ENCODE peak calls at places on chromosomes 4 and X, in six cellular contexts. One of them, this sample, is unnamed.

GRCh38 chrX:139172731-139173130 is 357.8 kb upstream of the F9 start:
- DNase-seq in activated CD8-positive, alpha-beta T cell treated with anti-CD3 and anti-CD28 coated beads for 36 hours: no peak
- DNase-seq in Calu3: no peak
- DNase-seq in left ventricle myocardium inferior: no peak
- DNase-seq in AG09319: no peak
- DNase-seq in GM12864: no peak
- DNase-seq in this sample: no peak

GRCh38 chrX:69493193-69493592 is 10.9 kb upstream of the NALF2 start:
- DNase-seq in left ventricle myocardium inferior: no peak
- DNase-seq in activated CD8-positive, alpha-beta T cell treated with anti-CD3 and anti-CD28 coated beads for 36 hours: peak
- DNase-seq in GM12864: no peak
- DNase-seq in Calu3: peak
- DNase-seq in AG09319: no peak
- DNase-seq in this sample: no peak

GRCh38 chr4:93791570-93792195 is 36.9 kb upstream of the ATOH1 start:
- DNase-seq in activated CD8-positive, alpha-beta T cell treated with anti-CD3 and anti-CD28 coated beads for 36 hours: peak
- DNase-seq in left ventricle myocardium inferior: no peak
- DNase-seq in AG09319: peak
- DNase-seq in Calu3: peak
- DNase-seq in GM12864: peak
- DNase-seq in this sample: peak

GRCh38 chr4:174154455-174154854 is 129.0 kb downstream of the FBXO8 start:
- DNase-seq in Calu3: peak
- DNase-seq in AG09319: peak
- DNase-seq in activated CD8-positive, alpha-beta T cell treated with anti-CD3 and anti-CD28 coated beads for 36 hours: no peak
- DNase-seq in left ventricle myocardium inferior: no peak
- DNase-seq in GM12864: no peak
- DNase-seq in this sample: no peak

GRCh38 chr4:21476753-21477152 is 471.8 kb downstream of the KCNIP4 start:
- DNase-seq in Calu3: peak
- DNase-seq in AG09319: no peak
- DNase-seq in GM12864: no peak
- DNase-seq in left ventricle myocardium inferior: no peak
- DNase-seq in activated CD8-positive, alpha-beta T cell treated with anti-CD3 and anti-CD28 coated beads for 36 hours: no peak
- DNase-seq in this sample: no peak

GRCh38 chr4:125796138-125796537 is 481.4 kb downstream of the FAT4 start:
- DNase-seq in AG09319: no peak
- DNase-seq in Calu3: no peak
- DNase-seq in activated CD8-positive, alpha-beta T cell treated with anti-CD3 and anti-CD28 coated beads for 36 hours: no peak
- DNase-seq in left ventricle myocardium inferior: no peak
- DNase-seq in GM12864: no peak
- DNase-seq in this sample: no peak

GRCh38 chr4:72899621-72900020 is 169.9 kb downstream of the COX18 start:
- DNase-seq in Calu3: no peak
- DNase-seq in left ventricle myocardium inferior: no peak
- DNase-seq in AG09319: no peak
- DNase-seq in GM12864: no peak
- DNase-seq in activated CD8-positive, alpha-beta T cell treated with anti-CD3 and anti-CD28 coated beads for 36 hours: no peak
- DNase-seq in this sample: no peak

GRCh38 chr4:164204434-164204833 is 549.5 kb upstream of the SMIM31 start:
- DNase-seq in left ventricle myocardium inferior: no peak
- DNase-seq in activated CD8-positive, alpha-beta T cell treated with anti-CD3 and anti-CD28 coated beads for 36 hours: no peak
- DNase-seq in GM12864: no peak
- DNase-seq in Calu3: peak
- DNase-seq in AG09319: no peak
- DNase-seq in this sample: no peak

GRCh38 chr4:128649575-128650205 is 159.8 kb upstream of the JADE1 start:
- DNase-seq in activated CD8-positive, alpha-beta T cell treated with anti-CD3 and anti-CD28 coated beads for 36 hours: no peak
- DNase-seq in Calu3: no peak
- DNase-seq in GM12864: no peak
- DNase-seq in AG09319: no peak
- DNase-seq in left ventricle myocardium inferior: no peak
- DNase-seq in this sample: no peak

GRCh38 chr4:176273741-176274140 is 4.7 kb upstream of the ASB5 start:
- DNase-seq in left ventricle myocardium inferior: no peak
- DNase-seq in Calu3: no peak
- DNase-seq in AG09319: no peak
- DNase-seq in GM12864: no peak
- DNase-seq in activated CD8-positive, alpha-beta T cell treated with anti-CD3 and anti-CD28 coated beads for 36 hours: no peak
- DNase-seq in this sample: no peak

GRCh38 chr4:176276710-176277109 is 7.7 kb upstream of the ASB5 start:
- DNase-seq in GM12864: no peak
- DNase-seq in activated CD8-positive, alpha-beta T cell treated with anti-CD3 and anti-CD28 coated beads for 36 hours: no peak
- DNase-seq in AG09319: no peak
- DNase-seq in Calu3: no peak
- DNase-seq in left ventricle myocardium inferior: no peak
- DNase-seq in this sample: no peak

GRCh38 chr4:176274441-176274840 is 5.4 kb upstream of the ASB5 start:
- DNase-seq in AG09319: no peak
- DNase-seq in Calu3: no peak
- DNase-seq in activated CD8-positive, alpha-beta T cell treated with anti-CD3 and anti-CD28 coated beads for 36 hours: no peak
- DNase-seq in GM12864: no peak
- DNase-seq in left ventricle myocardium inferior: no peak
- DNase-seq in this sample: no peak

GRCh38 chr4:176272799-176273198 is 3.8 kb upstream of the ASB5 start:
- DNase-seq in AG09319: no peak
- DNase-seq in left ventricle myocardium inferior: no peak
- DNase-seq in Calu3: no peak
- DNase-seq in GM12864: no peak
- DNase-seq in activated CD8-positive, alpha-beta T cell treated with anti-CD3 and anti-CD28 coated beads for 36 hours: no peak
- DNase-seq in this sample: no peak

GRCh38 chr4:176277162-176277904 is 8.3 kb upstream of the ASB5 start:
- DNase-seq in activated CD8-positive, alpha-beta T cell treated with anti-CD3 and anti-CD28 coated beads for 36 hours: peak
- DNase-seq in AG09319: no peak
- DNase-seq in Calu3: peak
- DNase-seq in left ventricle myocardium inferior: peak
- DNase-seq in GM12864: no peak
- DNase-seq in this sample: peak
- TF ChIP-seq CTCF in activated CD8-positive, alpha-beta T cell treated with anti-CD3 and anti-CD28 coated beads for 36 hours: no peak
- TF ChIP-seq CTCF in AG09319: peak
- TF ChIP-seq CTCF in Calu3: no peak
- TF ChIP-seq CTCF in left ventricle myocardium inferior: peak
- TF ChIP-seq CTCF in GM12864: peak
- TF ChIP-seq CTCF in this sample: peak

GRCh38 chr4:1596393-1596792 is 87.7 kb downstream of the FAM53A start:
- DNase-seq in AG09319: no peak
- DNase-seq in Calu3: no peak
- DNase-seq in GM12864: no peak
- DNase-seq in activated CD8-positive, alpha-beta T cell treated with anti-CD3 and anti-CD28 coated beads for 36 hours: no peak
- DNase-seq in left ventricle myocardium inferior: no peak
- DNase-seq in this sample: no peak
- TF ChIP-seq CTCF in AG09319: no peak
- TF ChIP-seq CTCF in Calu3: no peak
- TF ChIP-seq CTCF in GM12864: no peak
- TF ChIP-seq CTCF in activated CD8-positive, alpha-beta T cell treated with anti-CD3 and anti-CD28 coated beads for 36 hours: peak
- TF ChIP-seq CTCF in left ventricle myocardium inferior: no peak
- TF ChIP-seq CTCF in this sample: no peak

DNA sequence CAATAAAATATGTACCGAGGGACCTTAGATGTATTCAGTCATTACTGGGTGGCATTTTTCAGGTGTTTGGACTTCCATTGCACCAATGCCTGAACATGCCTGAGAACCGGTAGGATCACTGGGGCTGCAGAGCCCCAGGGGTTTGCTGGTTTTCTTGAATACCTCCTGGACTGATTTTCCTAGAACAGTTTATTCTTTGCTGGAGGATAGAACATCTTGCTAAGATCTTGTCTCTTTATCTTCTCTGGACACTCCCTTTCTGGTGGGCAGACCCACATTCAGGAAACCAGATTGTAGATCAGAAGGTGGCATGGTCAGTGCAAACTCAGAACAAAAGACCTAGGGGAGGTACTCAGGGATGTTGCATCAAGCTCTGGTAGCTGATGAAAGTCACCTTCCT is 84.7 kb downstream of the CLDN34 start:
- DNase-seq in AG09319: no peak
- DNase-seq in Calu3: no peak
- DNase-seq in activated CD8-positive, alpha-beta T cell treated with anti-CD3 and anti-CD28 coated beads for 36 hours: no peak
- DNase-seq in left ventricle myocardium inferior: no peak
- DNase-seq in GM12864: no peak
- DNase-seq in this sample: no peak
- TF ChIP-seq CTCF in AG09319: no peak
- TF ChIP-seq CTCF in Calu3: no peak
- TF ChIP-seq CTCF in activated CD8-positive, alpha-beta T cell treated with anti-CD3 and anti-CD28 coated beads for 36 hours: no peak
- TF ChIP-seq CTCF in left ventricle myocardium inferior: no peak
- TF ChIP-seq CTCF in GM12864: no peak
- TF ChIP-seq CTCF in this sample: no peak

GRCh38 chrX:32893751-32894150 is 317.6 kb downstream of the DMD start:
- DNase-seq in AG09319: no peak
- DNase-seq in left ventricle myocardium inferior: no peak
- DNase-seq in GM12864: no peak
- DNase-seq in Calu3: no peak
- DNase-seq in activated CD8-positive, alpha-beta T cell treated with anti-CD3 and anti-CD28 coated beads for 36 hours: no peak
- DNase-seq in this sample: no peak
- TF ChIP-seq CTCF in AG09319: no peak
- TF ChIP-seq CTCF in left ventricle myocardium inferior: no peak
- TF ChIP-seq CTCF in GM12864: no peak
- TF ChIP-seq CTCF in Calu3: no peak
- TF ChIP-seq CTCF in activated CD8-positive, alpha-beta T cell treated with anti-CD3 and anti-CD28 coated beads for 36 hours: no peak
- TF ChIP-seq CTCF in this sample: no peak

DNA sequence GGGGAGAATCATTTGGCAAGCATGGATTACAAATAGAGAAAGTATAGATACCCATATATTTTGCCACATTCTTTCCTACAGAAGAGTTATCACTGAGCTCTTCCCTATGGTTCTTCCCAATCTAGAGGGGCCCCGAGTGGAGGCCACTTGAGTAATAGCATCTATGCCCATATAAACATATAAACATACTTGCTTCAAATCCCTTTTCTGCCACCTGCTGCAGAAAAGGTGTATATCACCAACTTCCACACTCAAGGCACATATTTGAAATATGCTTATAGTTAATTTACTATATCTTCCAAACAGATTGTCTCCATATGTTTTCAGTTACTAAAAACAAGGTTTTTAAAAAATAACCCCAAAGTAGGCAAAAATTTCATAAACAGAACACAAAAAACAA is 642.8 kb upstream of the DIPK2B start:
- DNase-seq in activated CD8-positive, alpha-beta T cell treated with anti-CD3 and anti-CD28 coated beads for 36 hours: no peak
- DNase-seq in AG09319: no peak
- DNase-seq in GM12864: no peak
- DNase-seq in left ventricle myocardium inferior: no peak
- DNase-seq in Calu3: no peak
- DNase-seq in this sample: no peak
- TF ChIP-seq CTCF in activated CD8-positive, alpha-beta T cell treated with anti-CD3 and anti-CD28 coated beads for 36 hours: peak
- TF ChIP-seq CTCF in AG09319: no peak
- TF ChIP-seq CTCF in GM12864: peak
- TF ChIP-seq CTCF in left ventricle myocardium inferior: peak
- TF ChIP-seq CTCF in Calu3: no peak
- TF ChIP-seq CTCF in this sample: no peak

DNA sequence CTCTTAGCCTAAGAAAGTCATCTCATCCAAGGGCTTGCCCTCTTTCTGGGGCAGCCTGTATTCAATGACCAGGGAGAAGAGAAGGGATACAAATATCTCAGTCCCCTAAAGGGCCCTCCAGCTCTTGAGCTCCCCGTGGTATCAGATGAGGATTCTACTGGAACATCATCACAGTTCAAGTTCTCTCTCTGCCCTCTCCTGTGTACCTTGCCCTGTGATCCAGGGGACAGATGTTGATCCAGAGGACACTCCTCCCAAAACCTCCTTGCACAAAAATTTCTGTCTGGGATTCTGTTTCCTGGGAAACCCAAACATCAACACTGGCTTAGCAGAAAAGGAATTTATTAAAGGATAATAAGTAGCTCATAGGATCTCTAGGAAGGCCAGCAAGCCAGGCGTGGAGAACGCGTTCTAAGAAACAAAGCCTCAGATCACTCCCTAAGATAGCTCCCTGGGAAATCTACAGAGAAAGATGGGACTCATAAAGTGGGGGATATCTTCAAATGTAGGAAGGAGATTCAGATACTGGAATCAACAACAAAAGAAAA is 296.3 kb upstream of the KLF3 start:
- DNase-seq in activated CD8-positive, alpha-beta T cell treated with anti-CD3 and anti-CD28 coated beads for 36 hours: no peak
- DNase-seq in AG09319: no peak
- DNase-seq in Calu3: no peak
- DNase-seq in left ventricle myocardium inferior: no peak
- DNase-seq in GM12864: no peak
- DNase-seq in this sample: no peak
- TF ChIP-seq CTCF in activated CD8-positive, alpha-beta T cell treated with anti-CD3 and anti-CD28 coated beads for 36 hours: no peak
- TF ChIP-seq CTCF in AG09319: no peak
- TF ChIP-seq CTCF in Calu3: no peak
- TF ChIP-seq CTCF in left ventricle myocardium inferior: no peak
- TF ChIP-seq CTCF in GM12864: no peak
- TF ChIP-seq CTCF in this sample: no peak

DNA sequence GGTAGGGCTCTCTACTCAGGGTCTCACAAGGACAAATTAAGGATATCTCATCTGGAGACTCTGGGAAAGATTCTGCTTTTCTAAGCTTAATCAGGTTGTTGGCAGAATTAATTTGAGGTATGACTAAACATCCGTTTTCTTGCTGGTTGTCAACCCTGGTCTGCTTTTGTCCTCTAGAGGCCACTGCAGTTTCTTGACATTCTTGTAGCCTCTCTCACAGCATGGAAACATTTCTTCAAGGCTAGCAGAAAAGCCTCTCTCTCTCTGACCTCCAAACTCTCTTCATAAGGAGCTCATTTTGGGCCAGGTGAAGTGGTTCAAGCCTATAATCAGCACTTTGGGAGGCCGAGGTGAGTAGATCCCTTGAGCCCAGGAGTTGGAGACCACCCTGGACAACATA is 749.5 kb upstream of the PCDH7 start:
- DNase-seq in GM12864: no peak
- DNase-seq in AG09319: no peak
- DNase-seq in left ventricle myocardium inferior: no peak
- DNase-seq in activated CD8-positive, alpha-beta T cell treated with anti-CD3 and anti-CD28 coated beads for 36 hours: no peak
- DNase-seq in Calu3: no peak
- DNase-seq in this sample: no peak
- TF ChIP-seq CTCF in GM12864: no peak
- TF ChIP-seq CTCF in AG09319: no peak
- TF ChIP-seq CTCF in left ventricle myocardium inferior: no peak
- TF ChIP-seq CTCF in activated CD8-positive, alpha-beta T cell treated with anti-CD3 and anti-CD28 coated beads for 36 hours: no peak
- TF ChIP-seq CTCF in Calu3: no peak
- TF ChIP-seq CTCF in this sample: no peak

DNA sequence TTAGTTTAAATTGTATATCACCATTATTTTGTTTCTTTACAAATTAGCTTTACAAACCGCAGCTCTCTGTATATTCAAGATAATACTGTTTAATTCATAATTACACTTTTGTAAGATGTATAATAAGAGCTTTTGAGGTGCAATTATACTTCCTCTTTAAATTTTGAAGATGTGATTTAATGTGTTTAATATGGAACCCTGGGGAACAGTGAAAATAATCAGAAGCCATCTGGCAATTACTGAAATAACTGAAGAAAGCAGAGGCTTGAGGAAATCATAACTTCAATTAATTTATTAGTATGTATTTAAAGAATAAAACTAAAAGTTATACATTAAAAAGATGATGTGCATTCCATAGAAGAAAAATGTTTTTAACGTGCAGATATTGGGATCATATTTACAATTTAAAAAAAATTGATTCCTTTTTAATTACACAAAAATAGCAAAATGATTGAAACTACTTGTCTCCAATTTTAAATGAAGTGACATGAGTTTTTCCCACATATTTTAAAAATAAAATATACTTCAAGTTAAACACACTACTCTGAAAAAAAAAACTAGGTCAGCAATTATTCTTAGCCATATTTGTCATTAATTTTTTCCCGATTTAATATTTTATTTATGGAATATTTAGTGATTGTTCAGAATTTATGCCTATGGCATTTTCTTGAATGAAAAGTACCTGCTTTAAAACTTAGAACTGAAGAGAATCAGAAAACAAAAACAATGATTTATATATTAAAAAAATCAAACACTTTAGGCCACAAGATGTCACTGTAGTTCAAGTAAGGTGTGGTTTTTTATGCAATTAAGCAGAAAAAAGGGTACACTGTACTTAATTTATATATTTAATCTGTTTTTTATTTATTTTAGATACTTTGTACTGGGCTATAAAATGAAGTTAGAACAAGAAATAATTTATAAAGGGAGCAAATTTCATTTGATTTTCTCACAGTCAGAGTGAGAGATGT is 942.7 kb upstream of the NDST4 start:
- DNase-seq in Calu3: no peak
- DNase-seq in left ventricle myocardium inferior: no peak
- DNase-seq in GM12864: no peak
- DNase-seq in activated CD8-positive, alpha-beta T cell treated with anti-CD3 and anti-CD28 coated beads for 36 hours: no peak
- DNase-seq in AG09319: no peak
- DNase-seq in this sample: no peak
- TF ChIP-seq CTCF in Calu3: no peak
- TF ChIP-seq CTCF in left ventricle myocardium inferior: no peak
- TF ChIP-seq CTCF in GM12864: peak
- TF ChIP-seq CTCF in activated CD8-positive, alpha-beta T cell treated with anti-CD3 and anti-CD28 coated beads for 36 hours: no peak
- TF ChIP-seq CTCF in AG09319: no peak
- TF ChIP-seq CTCF in this sample: no peak

This sample was measured in GM13976.